ENCODE peak calls at places on chromosomes 5 and 9, in four cellular contexts. G is neural progenitor cell, A is mammary epithelial cell, Y is H1. M is an unnamed sample.

GRCh38 chr5:177472460-177473441 is 683 bp downstream of the DBN1 start:
- DNase-seq in A (no peak), G (peak; percentile 84), Y (no peak), M (peak; percentile 44)

GRCh38 chr5:175681975-175682354 is 24.1 kb downstream of the HRH2 start:
- DNase-seq in G (no peak), Y (no peak), A (no peak), M (no peak)

GRCh38 chr9:97076238-97076637 is 37.3 kb upstream of the CTSV start:
- DNase-seq in G (no peak), Y (no peak), A (no peak), M (no peak)

GRCh38 chr5:179171816-179172745 is 111.9 kb downstream of the ZNF354C start:
- DNase-seq in G (no peak), A (no peak), Y (no peak), M (no peak)

GRCh38 chr5:122805481-122805880 is 30.6 kb downstream of the SNX2 start:
- DNase-seq in G (no peak), A (peak; percentile 25), Y (no peak), M (no peak)

GRCh38 chr9:14618851-14619250 is 74.4 kb downstream of the ZDHHC21 start:
- DNase-seq in A (no peak), Y (no peak), G (no peak), M (no peak)

GRCh38 chr5:61840354-61840753 is 465.7 kb upstream of the KIF2A start:
- DNase-seq in Y (no peak), G (no peak), A (no peak), M (no peak)

GRCh38 chr5:131628990-131629389 is 6.0 kb downstream of the RAPGEF6 start:
- DNase-seq in A (peak; percentile 64), G (no peak), Y (no peak), M (peak; percentile 55)

GRCh38 chr5:132427285-132428146 is 58.0 kb downstream of the SLC22A5 start:
- DNase-seq in G (no peak), A (no peak), Y (no peak), M (peak; percentile 54)

GRCh38 chr9:120402741-120403542 is 177.0 kb downstream of the CDK5RAP2 start:
- DNase-seq in Y (no peak), A (peak; percentile 87), G (no peak), M (peak; percentile 73)

GRCh38 chr9:95003694-95004451 is 277.4 kb downstream of the AOPEP start:
- DNase-seq in A (peak; percentile 53), G (peak; percentile 66), Y (no peak), M (peak; percentile 51)

GRCh38 chr5:56588636-56589485 is 226.5 kb upstream of the MAP3K1 start:
- DNase-seq in A (no peak), G (peak; percentile 50), Y (no peak), M (no peak)

GRCh38 chr5:127589309-127590036 is 59.4 kb upstream of the CTXN3 start:
- DNase-seq in G (no peak), A (no peak), Y (no peak), M (no peak)

GRCh38 chr5:58745350-58745749 is 162.5 kb downstream of the RAB3C start:
- DNase-seq in G (no peak), Y (no peak), A (no peak), M (no peak)

GRCh38 chr9:109232449-109232848 is 65.4 kb upstream of the FRRS1L start:
- DNase-seq in A (peak; percentile 92), Y (no peak), G (no peak), M (peak; percentile 61)

GRCh38 chr9:115015018-115015635 is 84.7 kb upstream of the TNFSF8 start:
- DNase-seq in G (peak; percentile 67), A (peak; percentile 40), Y (peak; percentile 43), M (peak; percentile 58)

GRCh38 chr5:14173419-14174234 is 30.5 kb downstream of the TRIO start:
- DNase-seq in G (no peak), A (no peak), Y (no peak), M (no peak)

GRCh38 chr9:134175808-134176598 is 11.6 kb upstream of the RNU6ATAC start:
- DNase-seq in G (no peak), A (no peak), Y (no peak), M (no peak)

GRCh38 chr5:72525816-72526215 is 18.6 kb upstream of the ZNF366 start:
- DNase-seq in Y (no peak), A (peak; percentile 71), G (no peak), M (peak; percentile 56)

GRCh38 chr5:95973793-95974325 is 12.2 kb upstream of the ELL2 start:
- DNase-seq in A (no peak), Y (no peak), G (no peak), M (no peak)

GRCh38 chr5:173923236-173924104 is 35.3 kb downstream of the CPEB4 start:
- DNase-seq in G (peak; percentile 18), Y (no peak), A (no peak), M (no peak)

GRCh38 chr9:126524353-126525077 is 89.2 kb upstream of the LMX1B start:
- DNase-seq in G (no peak), Y (no peak), A (no peak), M (no peak)

GRCh38 chr9:72476617-72477375 is 44.6 kb upstream of the TMC1 start:
- DNase-seq in G (no peak), A (peak; percentile 98), Y (peak; percentile 31), M (peak; percentile 97)

GRCh38 chr9:2173170-2173569 is 158.0 kb downstream of the SMARCA2 start:
- DNase-seq in Y (no peak), G (no peak), A (no peak), M (no peak)

GRCh38 chr5:112467467-112467866 is 48.4 kb upstream of the EPB41L4A start:
- DNase-seq in Y (no peak), G (no peak), A (no peak), M (no peak)

GRCh38 chr5:28249771-28250415 is 1211.5 kb upstream of the CDH9 start:
- DNase-seq in G (no peak), A (no peak), Y (no peak), M (no peak)

GRCh38 chr5:133214153-133214820 is 162.5 kb downstream of the HSPA4 start:
- DNase-seq in G (no peak), A (no peak), Y (no peak), M (no peak)

GRCh38 chr5:149475777-149476176 is 75.5 kb downstream of the CSNK1A1 start:
- DNase-seq in G (no peak), Y (no peak), A (no peak), M (no peak)

GRCh38 chr5:21834863-21835262 is 1018.3 kb downstream of the CDH12 start:
- DNase-seq in A (no peak), Y (no peak), G (no peak), M (no peak)

GRCh38 chr9:71928376-71928775 is 16.9 kb downstream of the C9orf85 start:
- DNase-seq in Y (no peak), G (no peak), A (peak; percentile 36), M (peak; percentile 80)

GRCh38 chr5:93675458-93676450 is 65.6 kb downstream of the POU5F2 start:
- DNase-seq in G (no peak), Y (no peak), A (no peak), M (no peak)

GRCh38 chr5:15499528-15500325 is at the start of gene FBXL7:
- DNase-seq in Y (peak; percentile 58), G (peak; percentile 92), A (peak; percentile 52), M (peak; percentile 43)

GRCh38 chr5:161414896-161415295 is 131.6 kb downstream of the GABRB2 start:
- DNase-seq in G (no peak), A (no peak), Y (no peak), M (no peak)

DNA sequence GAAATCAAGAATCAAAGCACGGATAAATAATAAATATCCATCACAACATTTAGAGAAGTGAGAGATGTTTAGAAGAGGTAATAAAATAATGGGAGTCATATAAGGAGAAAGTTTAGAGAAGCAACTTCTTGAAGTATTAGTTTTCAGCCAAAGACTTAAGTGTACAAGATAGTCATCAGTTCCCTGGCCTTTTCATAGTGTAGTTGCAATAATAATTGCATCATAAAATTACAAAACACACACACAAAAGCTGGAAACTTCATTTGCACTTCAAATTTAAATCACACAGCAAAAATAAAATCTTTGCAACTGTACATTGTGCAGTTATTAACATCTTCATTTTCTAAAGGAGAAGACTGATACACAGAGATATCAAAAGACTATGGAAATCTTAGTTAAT is 319.1 kb upstream of the RGMB start:
- DNase-seq in Y (no peak), A (peak; percentile 9), G (no peak), M (peak; percentile 12)
- H3K9ac ChIP-seq in Y (no peak overlapping the region), A (no peak overlapping the region), G (no peak overlapping the region), M (no peak overlapping the region)

GRCh38 chr9:88521308-88521707 is 13.7 kb upstream of the NXNL2 start:
- DNase-seq in G (no peak), Y (no peak), A (no peak), M (no peak)

GRCh38 chr9:88522360-88522759 is 12.6 kb upstream of the NXNL2 start:
- DNase-seq in G (no peak), Y (no peak), A (no peak), M (no peak)

GRCh38 chr9:88524911-88525310 is 10.1 kb upstream of the NXNL2 start:
- DNase-seq in G (no peak), Y (no peak), A (no peak), M (no peak)

GRCh38 chr9:88527626-88528025 is 7.4 kb upstream of the NXNL2 start:
- DNase-seq in A (no peak), G (no peak), Y (no peak), M (no peak)

GRCh38 chr9:88523056-88523455 is 11.9 kb upstream of the NXNL2 start:
- DNase-seq in G (no peak), A (peak; percentile 49), Y (no peak), M (peak; percentile 52)
- H2AFZ ChIP-seq in G (no peak overlapping the region), A (peak overlapping the region; percentile 68), Y (no peak overlapping the region), M (no peak overlapping the region)

DNA sequence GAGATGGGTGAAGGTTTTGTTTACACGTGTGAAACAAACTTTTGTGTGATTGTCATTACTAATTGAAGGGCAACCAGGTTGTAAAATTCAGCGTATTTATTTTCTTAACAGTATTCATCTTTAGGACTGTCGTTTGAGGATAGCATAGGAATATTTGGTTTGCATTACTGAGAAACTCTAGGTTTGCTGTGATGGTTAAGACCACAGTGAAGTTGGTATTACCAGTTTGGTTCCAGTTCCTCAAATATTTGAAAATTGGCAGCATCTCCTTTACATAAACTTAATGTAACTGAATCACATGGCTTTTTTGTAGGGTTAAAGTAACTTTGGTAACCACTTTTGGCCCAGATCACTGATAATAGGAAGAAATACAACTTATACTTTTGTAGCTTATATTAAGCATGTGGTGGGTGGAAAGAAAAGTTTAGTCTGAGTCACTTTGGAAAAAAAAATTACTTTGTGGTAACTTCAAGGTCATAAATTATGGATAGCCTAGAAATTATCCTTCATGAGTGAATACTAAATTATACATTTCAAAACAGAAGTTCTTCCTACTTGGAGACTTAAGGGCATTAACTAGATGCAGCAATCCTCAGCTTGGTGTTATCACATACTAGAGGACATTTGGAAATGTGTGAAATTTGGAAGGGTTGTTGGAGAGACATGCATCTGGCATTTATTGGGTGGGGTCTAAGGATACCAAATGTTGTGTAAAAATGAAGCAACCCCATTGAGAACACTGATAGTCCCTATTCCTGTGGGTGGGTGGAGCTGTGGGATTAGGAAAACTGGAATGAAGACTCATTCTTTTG is 33.9 kb downstream of the G3BP1 start:
- DNase-seq in G (no peak), A (no peak), Y (no peak), M (no peak)
- H3K79me2 ChIP-seq in G (peaks cover 72% of the 10 kb centered on the region), A (peaks cover 76% of the 10 kb centered on the region), Y (no peaks in the 10 kb centered on the region), M (peaks cover 44% of the 10 kb centered on the region)

DNA sequence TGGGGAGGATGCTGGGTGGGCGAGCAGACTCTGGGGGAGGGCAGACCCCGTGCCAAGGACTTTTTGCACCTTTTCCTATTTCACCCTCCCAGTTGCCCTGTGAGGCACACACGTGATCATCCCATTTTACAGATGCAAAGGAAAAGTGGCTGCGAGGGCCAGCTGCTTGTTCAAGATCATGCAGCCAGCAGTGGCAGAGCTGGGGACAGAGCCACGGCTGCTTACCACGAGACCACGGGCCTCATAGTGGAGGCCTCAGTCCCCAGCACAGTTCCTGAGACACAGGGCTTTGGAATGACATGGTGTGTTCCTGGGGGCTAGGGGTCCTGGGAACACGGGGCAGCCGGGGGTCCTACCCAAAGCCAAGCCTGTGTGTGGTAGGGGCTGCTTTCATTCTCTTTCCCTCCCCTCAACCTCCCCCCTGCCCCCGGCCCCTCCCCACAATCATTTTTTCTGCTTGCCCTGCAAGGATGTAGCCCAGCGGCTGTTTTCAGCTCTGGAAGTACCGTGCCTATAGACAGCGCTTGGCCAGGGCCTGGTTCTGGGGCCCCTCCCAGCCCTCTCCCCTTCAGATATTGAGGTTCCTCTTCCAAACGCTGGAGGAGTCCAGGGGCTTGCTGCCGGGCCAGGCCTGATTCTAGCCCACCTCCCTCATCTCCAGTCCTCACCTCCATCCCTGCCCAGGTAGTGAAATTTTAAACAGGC is 58.5 kb upstream of the IER5L start:
- DNase-seq in Y (no peak), G (no peak), A (no peak), M (no peak)
- H3K9ac ChIP-seq in Y (no peak overlapping the region), G (no peak overlapping the region), A (no peak overlapping the region), M (no peak overlapping the region)

M was measured in PC-3.